ENCODE peak calls at places on chromosomes 12 and 14, in five cellular contexts. D is heart right ventricle, V is heart left ventricle, K is AG04450, P is HepG2. L is an unnamed sample.

GRCh38 chr12:91367234-91367849 is 184.7 kb upstream of the DCN start:
- DNase-seq in V (no peak), K (no peak), P (peak; percentile 2), D (no peak), L (no peak)

GRCh38 chr12:91413591-91413990 is 231.0 kb upstream of the DCN start:
- DNase-seq in P (no peak), V (no peak), D (no peak), K (no peak), L (no peak)

GRCh38 chr14:19993438-19993837 is 8.5 kb upstream of the OR4Q2 start:
- DNase-seq in D (no peak), K (no peak), V (no peak), P (no peak), L (no peak)

GRCh38 chr12:114473717-114474116 is 67.8 kb upstream of the TBX5 start:
- DNase-seq in D (no peak), K (no peak), V (no peak), P (no peak), L (no peak)

GRCh38 chr12:62898568-62898967 is 36.4 kb downstream of the PPM1H start:
- DNase-seq in D (no peak), V (no peak), K (no peak), P (no peak), L (no peak)

GRCh38 chr14:70879448-70879847 is 27.8 kb upstream of the PCNX1 start:
- DNase-seq in D (no peak), P (no peak), K (no peak), V (no peak), L (no peak)

GRCh38 chr12:52353766-52354165 is 13.5 kb downstream of the KRT85 start:
- DNase-seq in D (no peak), P (no peak), V (no peak), K (no peak), L (no peak)

GRCh38 chr12:1927751-1928351 is 9.4 kb upstream of the CACNA2D4 start:
- DNase-seq in D (peak; percentile 76), V (peak; percentile 90), K (no peak), P (no peak), L (no peak)

GRCh38 chr12:57623811-57624390 is 9.1 kb downstream of the B4GALNT1 start:
- DNase-seq in V (no peak), K (no peak), P (no peak), D (no peak), L (no peak)

GRCh38 chr12:105705765-105706164 is 375.3 kb downstream of the C12orf75 start:
- DNase-seq in D (no peak), P (peak; percentile 36), K (peak; percentile 37), V (peak; percentile 32), L (no peak)

GRCh38 chr12:98592825-98593322 is 612 bp upstream of the SLC25A3 start:
- DNase-seq in P (no peak), V (no peak), D (no peak), K (no peak), L (no peak)

GRCh38 chr12:108319277-108320234 is 19.6 kb downstream of the CMKLR1 start:
- DNase-seq in V (no peak), D (no peak), P (no peak), K (no peak), L (no peak)

GRCh38 chr12:3137814-3138445 is 60.8 kb downstream of the TSPAN9 start:
- DNase-seq in D (no peak), P (no peak), V (no peak), K (no peak), L (no peak)

GRCh38 chr12:32217354-32218310 is 111.0 kb downstream of the BICD1 start:
- DNase-seq in P (no peak), V (peak; percentile 29), D (no peak), K (peak; percentile 32), L (no peak)

GRCh38 chr14:89165189-89165809 is 251.7 kb downstream of the FOXN3 start:
- DNase-seq in P (no peak), V (no peak), K (no peak), D (no peak), L (no peak)

GRCh38 chr12:88063375-88063774 is 34.2 kb upstream of the C12orf50 start:
- DNase-seq in V (no peak), P (no peak), D (no peak), K (no peak), L (no peak)

GRCh38 chr12:125070661-125071390 is 5.6 kb downstream of the AACS start:
- DNase-seq in K (no peak), V (no peak), P (no peak), D (no peak), L (no peak)

GRCh38 chr12:388547-389137 is 478 bp downstream of the KDM5A start:
- DNase-seq in K (no peak), P (no peak), V (no peak), D (peak; percentile 34), L (no peak)

GRCh38 chr12:46555379-46555778 is 182.8 kb upstream of the SLC38A2 start:
- DNase-seq in P (no peak), D (no peak), V (no peak), K (peak; percentile 76), L (no peak)

GRCh38 chr14:91607322-91608047 is 97.4 kb upstream of the PPP4R3A start:
- DNase-seq in V (no peak), P (no peak), D (no peak), K (no peak), L (no peak)

GRCh38 chr12:68761901-68762630 is 16.1 kb downstream of the SLC35E3 start:
- DNase-seq in K (no peak), D (no peak), P (no peak), V (no peak), L (no peak)
- H3K27ac ChIP-seq in K (no peak overlapping the region), D (no peak overlapping the region), P (no peak overlapping the region), V (no peak overlapping the region), L (no peak overlapping the region)

GRCh38 chr14:44154889-44155288 is 352.2 kb downstream of the FSCB start:
- DNase-seq in P (no peak), K (no peak), D (no peak), V (no peak), L (no peak)

GRCh38 chr14:44151120-44151519 is 356.0 kb downstream of the FSCB start:
- DNase-seq in K (no peak), V (no peak), P (no peak), D (no peak), L (no peak)

GRCh38 chr14:44149597-44149996 is 357.5 kb downstream of the FSCB start:
- DNase-seq in P (peak; percentile 55), K (no peak), D (no peak), V (no peak), L (no peak)

GRCh38 chr14:44154446-44154845 is 352.6 kb downstream of the FSCB start:
- DNase-seq in D (no peak), P (no peak), K (no peak), V (no peak), L (no peak)
- H3K27ac ChIP-seq in D (no peak overlapping the region), P (no peak overlapping the region), K (no peak overlapping the region), V (no peak overlapping the region), L (no peak overlapping the region)

GRCh38 chr14:68788275-68789001 is 4.4 kb downstream of the ZFP36L1 start:
- DNase-seq in P (no peak), D (no peak), V (no peak), K (no peak), L (no peak)
- H3K27ac ChIP-seq in P (peak overlapping the region; percentile 33), D (peak overlapping the region; percentile 99), V (peak overlapping the region; percentile 98), K (peak overlapping the region; percentile 100), L (peak overlapping the region; percentile 99)

GRCh38 chr14:72636871-72637270 is 257.0 kb downstream of the DPF3 start:
- DNase-seq in P (no peak), V (no peak), K (no peak), D (no peak), L (no peak)
- H3K27ac ChIP-seq in P (no peak overlapping the region), V (no peak overlapping the region), K (peak overlapping the region; percentile 84), D (no peak overlapping the region), L (no peak overlapping the region)